ENCODE peak calls at places on chromosome 19, in seven cellular contexts. One of them, this sample, is unnamed.

GRCh38 chr19:24033962-24034342 is 53.0 kb upstream of the ZNF254 start:
- DNase-seq in dorsolateral prefrontal cortex: peak; percentile 51
- DNase-seq in Peyer's patch: peak; percentile 70
- DNase-seq in adrenal gland: peak; percentile 77
- DNase-seq in progenitor cell of endocrine pancreas: no peak
- DNase-seq in WTC11: no peak
- DNase-seq in neural crest cell: peak; percentile 20
- DNase-seq in this sample: peak; percentile 43

GRCh38 chr19:7540761-7541480 is 5.4 kb downstream of the PNPLA6 start:
- DNase-seq in neural crest cell: no peak
- DNase-seq in Peyer's patch: no peak
- DNase-seq in dorsolateral prefrontal cortex: no peak
- DNase-seq in progenitor cell of endocrine pancreas: no peak
- DNase-seq in adrenal gland: no peak
- DNase-seq in WTC11: peak; percentile 89
- DNase-seq in this sample: no peak

GRCh38 chr19:13978721-13979191 is 26.4 kb downstream of the DCAF15 start:
- DNase-seq in adrenal gland: no peak
- DNase-seq in neural crest cell: peak; percentile 21
- DNase-seq in WTC11: no peak
- DNase-seq in progenitor cell of endocrine pancreas: no peak
- DNase-seq in dorsolateral prefrontal cortex: no peak
- DNase-seq in Peyer's patch: no peak
- DNase-seq in this sample: no peak

GRCh38 chr19:46009530-46010510 is 13.0 kb downstream of the PGLYRP1 start:
- DNase-seq in neural crest cell: peak; percentile 77
- DNase-seq in dorsolateral prefrontal cortex: peak; percentile 79
- DNase-seq in adrenal gland: peak; percentile 70
- DNase-seq in Peyer's patch: peak; percentile 84
- DNase-seq in WTC11: peak; percentile 89
- DNase-seq in progenitor cell of endocrine pancreas: peak; percentile 61
- DNase-seq in this sample: peak; percentile 83

GRCh38 chr19:14368011-14368513 is 13.2 kb upstream of the ADGRE5 start:
- DNase-seq in progenitor cell of endocrine pancreas: no peak
- DNase-seq in dorsolateral prefrontal cortex: no peak
- DNase-seq in Peyer's patch: no peak
- DNase-seq in neural crest cell: no peak
- DNase-seq in adrenal gland: no peak
- DNase-seq in WTC11: no peak
- DNase-seq in this sample: no peak

GRCh38 chr19:38035515-38036495 is 128.8 kb downstream of the SIPA1L3 start:
- DNase-seq in neural crest cell: no peak
- DNase-seq in dorsolateral prefrontal cortex: no peak
- DNase-seq in progenitor cell of endocrine pancreas: no peak
- DNase-seq in adrenal gland: peak; percentile 30
- DNase-seq in Peyer's patch: no peak
- DNase-seq in WTC11: no peak
- DNase-seq in this sample: no peak

GRCh38 chr19:3670796-3671679 is 29.2 kb downstream of the PIP5K1C start:
- DNase-seq in dorsolateral prefrontal cortex: no peak
- DNase-seq in progenitor cell of endocrine pancreas: no peak
- DNase-seq in adrenal gland: peak; percentile 75
- DNase-seq in neural crest cell: no peak
- DNase-seq in WTC11: no peak
- DNase-seq in Peyer's patch: peak; percentile 71
- DNase-seq in this sample: peak; percentile 53

GRCh38 chr19:8307400-8307964 is 676 bp downstream of the CD320 start:
- DNase-seq in adrenal gland: peak; percentile 36
- DNase-seq in neural crest cell: no peak
- DNase-seq in dorsolateral prefrontal cortex: peak; percentile 40
- DNase-seq in WTC11: peak; percentile 21
- DNase-seq in Peyer's patch: no peak
- DNase-seq in progenitor cell of endocrine pancreas: peak; percentile 9
- DNase-seq in this sample: peak; percentile 21

GRCh38 chr19:36213793-36214387 is 575 bp downstream of the ZNF565 start:
- DNase-seq in Peyer's patch: no peak
- DNase-seq in adrenal gland: peak; percentile 69
- DNase-seq in neural crest cell: no peak
- DNase-seq in WTC11: no peak
- DNase-seq in dorsolateral prefrontal cortex: peak; percentile 46
- DNase-seq in progenitor cell of endocrine pancreas: no peak
- DNase-seq in this sample: peak; percentile 26

GRCh38 chr19:45972944-45973525 is 630 bp downstream of the NOVA2 start:
- DNase-seq in neural crest cell: no peak
- DNase-seq in Peyer's patch: no peak
- DNase-seq in adrenal gland: no peak
- DNase-seq in WTC11: peak; percentile 32
- DNase-seq in dorsolateral prefrontal cortex: no peak
- DNase-seq in progenitor cell of endocrine pancreas: no peak
- DNase-seq in this sample: no peak

GRCh38 chr19:14370169-14370998 is 10.9 kb upstream of the ADGRE5 start:
- DNase-seq in adrenal gland: no peak
- DNase-seq in Peyer's patch: peak; percentile 83
- DNase-seq in progenitor cell of endocrine pancreas: no peak
- DNase-seq in neural crest cell: no peak
- DNase-seq in WTC11: no peak
- DNase-seq in dorsolateral prefrontal cortex: no peak
- DNase-seq in this sample: no peak

GRCh38 chr19:50819636-50820035 is 4.0 kb downstream of the KLK1 start:
- DNase-seq in dorsolateral prefrontal cortex: no peak
- DNase-seq in Peyer's patch: no peak
- DNase-seq in progenitor cell of endocrine pancreas: no peak
- DNase-seq in WTC11: no peak
- DNase-seq in neural crest cell: no peak
- DNase-seq in adrenal gland: no peak
- DNase-seq in this sample: no peak

GRCh38 chr19:8302357-8302691 is 5.8 kb downstream of the CD320 start:
- DNase-seq in Peyer's patch: peak; percentile 51
- DNase-seq in WTC11: peak; percentile 6
- DNase-seq in neural crest cell: peak; percentile 0
- DNase-seq in adrenal gland: peak; percentile 85
- DNase-seq in progenitor cell of endocrine pancreas: peak; percentile 5
- DNase-seq in dorsolateral prefrontal cortex: peak; percentile 43
- DNase-seq in this sample: peak; percentile 21

GRCh38 chr19:50419580-50420035 is 870 bp downstream of the SPIB start:
- DNase-seq in WTC11: peak; percentile 54
- DNase-seq in Peyer's patch: peak; percentile 74
- DNase-seq in neural crest cell: no peak
- DNase-seq in progenitor cell of endocrine pancreas: no peak
- DNase-seq in dorsolateral prefrontal cortex: no peak
- DNase-seq in adrenal gland: no peak
- DNase-seq in this sample: no peak

GRCh38 chr19:35266904-35267817 is 1.6 kb upstream of the USF2 start:
- DNase-seq in dorsolateral prefrontal cortex: peak; percentile 64
- DNase-seq in adrenal gland: peak; percentile 68
- DNase-seq in Peyer's patch: peak; percentile 73
- DNase-seq in progenitor cell of endocrine pancreas: no peak
- DNase-seq in neural crest cell: peak; percentile 34
- DNase-seq in WTC11: peak; percentile 42
- DNase-seq in this sample: no peak

GRCh38 chr19:37361994-37362393 is 8.9 kb upstream of the ZNF527 start:
- DNase-seq in progenitor cell of endocrine pancreas: no peak
- DNase-seq in dorsolateral prefrontal cortex: no peak
- DNase-seq in WTC11: no peak
- DNase-seq in neural crest cell: no peak
- DNase-seq in adrenal gland: no peak
- DNase-seq in Peyer's patch: no peak
- DNase-seq in this sample: no peak

GRCh38 chr19:12482505-12482886 is 2.1 kb downstream of the ZNF709 start:
- DNase-seq in WTC11: no peak
- DNase-seq in dorsolateral prefrontal cortex: no peak
- DNase-seq in adrenal gland: no peak
- DNase-seq in Peyer's patch: no peak
- DNase-seq in neural crest cell: no peak
- DNase-seq in progenitor cell of endocrine pancreas: no peak
- DNase-seq in this sample: no peak

GRCh38 chr19:14383898-14384669 is 2.8 kb downstream of the ADGRE5 start:
- DNase-seq in dorsolateral prefrontal cortex: peak; percentile 66
- DNase-seq in adrenal gland: peak; percentile 64
- DNase-seq in progenitor cell of endocrine pancreas: no peak
- DNase-seq in neural crest cell: no peak
- DNase-seq in WTC11: no peak
- DNase-seq in Peyer's patch: peak; percentile 75
- DNase-seq in this sample: no peak

GRCh38 chr19:40662925-40663711 is 27.3 kb downstream of the NUMBL start:
- DNase-seq in adrenal gland: peak; percentile 90
- DNase-seq in progenitor cell of endocrine pancreas: peak; percentile 90
- DNase-seq in dorsolateral prefrontal cortex: peak; percentile 90
- DNase-seq in WTC11: peak; percentile 95
- DNase-seq in neural crest cell: peak; percentile 96
- DNase-seq in Peyer's patch: peak; percentile 97
- DNase-seq in this sample: peak; percentile 85
- TF ChIP-seq CTCF in adrenal gland: peak; percentile 95
- TF ChIP-seq CTCF in progenitor cell of endocrine pancreas: peak; percentile 97
- TF ChIP-seq CTCF in dorsolateral prefrontal cortex: peak; percentile 99
- TF ChIP-seq CTCF in WTC11: peak; percentile 97
- TF ChIP-seq CTCF in neural crest cell: peak; percentile 98
- TF ChIP-seq CTCF in Peyer's patch: peak; percentile 99
- TF ChIP-seq CTCF in this sample: no peak

GRCh38 chr19:27774827-27775226 is 1438.1 kb downstream of the UQCRFS1 start:
- DNase-seq in Peyer's patch: no peak
- DNase-seq in progenitor cell of endocrine pancreas: no peak
- DNase-seq in adrenal gland: no peak
- DNase-seq in WTC11: peak; percentile 42
- DNase-seq in neural crest cell: no peak
- DNase-seq in dorsolateral prefrontal cortex: no peak
- DNase-seq in this sample: no peak
- TF ChIP-seq CTCF in Peyer's patch: no peak
- TF ChIP-seq CTCF in progenitor cell of endocrine pancreas: no peak
- TF ChIP-seq CTCF in adrenal gland: no peak
- TF ChIP-seq CTCF in WTC11: peak; percentile 4
- TF ChIP-seq CTCF in neural crest cell: no peak
- TF ChIP-seq CTCF in dorsolateral prefrontal cortex: no peak
- TF ChIP-seq CTCF in this sample: no peak

GRCh38 chr19:531753-532571 is at the start of gene CDC34:
- DNase-seq in WTC11: no peak
- DNase-seq in neural crest cell: no peak
- DNase-seq in progenitor cell of endocrine pancreas: no peak
- DNase-seq in Peyer's patch: no peak
- DNase-seq in dorsolateral prefrontal cortex: no peak
- DNase-seq in adrenal gland: no peak
- DNase-seq in this sample: no peak

GRCh38 chr19:533485-534058 is 2.0 kb downstream of the CDC34 start:
- DNase-seq in WTC11: no peak
- DNase-seq in neural crest cell: no peak
- DNase-seq in progenitor cell of endocrine pancreas: no peak
- DNase-seq in dorsolateral prefrontal cortex: no peak
- DNase-seq in adrenal gland: no peak
- DNase-seq in Peyer's patch: no peak
- DNase-seq in this sample: no peak

GRCh38 chr19:531009-531752 is 379 bp upstream of the CDC34 start:
- DNase-seq in progenitor cell of endocrine pancreas: peak; percentile 92
- DNase-seq in Peyer's patch: peak; percentile 91
- DNase-seq in WTC11: peak; percentile 82
- DNase-seq in neural crest cell: peak; percentile 84
- DNase-seq in adrenal gland: peak; percentile 79
- DNase-seq in dorsolateral prefrontal cortex: peak; percentile 75
- DNase-seq in this sample: no peak

GRCh38 chr19:534088-534487 is 2.5 kb downstream of the CDC34 start:
- DNase-seq in WTC11: no peak
- DNase-seq in dorsolateral prefrontal cortex: no peak
- DNase-seq in Peyer's patch: no peak
- DNase-seq in neural crest cell: no peak
- DNase-seq in adrenal gland: no peak
- DNase-seq in progenitor cell of endocrine pancreas: no peak
- DNase-seq in this sample: no peak

DNA sequence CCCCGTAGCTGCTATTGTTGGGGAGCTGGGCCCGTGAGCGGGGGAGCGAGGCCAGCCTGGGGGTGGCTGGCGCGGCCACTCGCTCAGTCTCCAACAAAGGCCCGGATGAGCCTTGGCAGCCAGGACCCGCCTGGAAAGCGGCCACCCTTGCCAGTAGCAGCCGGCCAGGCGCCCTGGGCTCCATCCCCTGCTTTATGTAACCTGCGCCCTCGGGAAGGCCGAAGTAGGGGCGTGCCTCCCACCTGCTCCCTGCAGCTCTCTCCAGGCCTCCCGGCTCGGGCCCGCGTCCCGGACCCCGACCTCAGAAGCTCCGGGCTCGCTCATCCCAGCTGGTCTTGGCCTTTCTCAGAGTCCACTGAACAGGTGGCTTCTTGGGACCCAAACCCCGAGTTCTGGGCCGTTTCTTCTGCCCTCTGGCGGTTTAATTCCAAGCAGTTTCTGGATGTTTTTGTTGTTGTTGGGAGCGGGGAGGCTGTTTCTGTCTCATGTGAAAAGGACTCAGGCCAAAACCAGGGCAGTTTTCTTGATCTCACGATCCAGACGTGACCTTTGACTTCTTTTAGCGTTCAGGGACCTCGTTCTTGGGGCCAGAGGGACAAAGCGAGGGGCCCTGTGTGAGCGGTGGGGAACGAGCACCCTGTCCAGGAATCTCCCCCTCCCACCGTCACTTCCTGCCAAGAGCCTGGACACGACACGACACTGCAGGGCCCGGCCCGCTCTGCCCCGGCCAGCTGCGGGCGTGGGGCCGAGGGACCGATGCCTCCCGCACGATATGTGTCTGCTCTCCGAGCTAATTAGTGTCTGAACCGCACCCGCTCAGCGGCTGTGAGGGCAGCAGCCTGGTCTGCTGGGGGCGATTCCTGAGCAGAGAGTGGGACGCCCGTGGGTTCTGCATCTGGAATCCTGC is 1.3 kb downstream of the CDC34 start:
- DNase-seq in progenitor cell of endocrine pancreas: no peak
- DNase-seq in neural crest cell: peak; percentile 57
- DNase-seq in dorsolateral prefrontal cortex: peak; percentile 82
- DNase-seq in adrenal gland: peak; percentile 88
- DNase-seq in Peyer's patch: peak; percentile 71
- DNase-seq in WTC11: peak; percentile 63
- DNase-seq in this sample: no peak
- TF ChIP-seq CTCF in progenitor cell of endocrine pancreas: peak; percentile 59
- TF ChIP-seq CTCF in neural crest cell: peak; percentile 62
- TF ChIP-seq CTCF in dorsolateral prefrontal cortex: peak; percentile 58
- TF ChIP-seq CTCF in adrenal gland: peak; percentile 15
- TF ChIP-seq CTCF in Peyer's patch: peak; percentile 17
- TF ChIP-seq CTCF in WTC11: no peak
- TF ChIP-seq CTCF in this sample: no peak

DNA sequence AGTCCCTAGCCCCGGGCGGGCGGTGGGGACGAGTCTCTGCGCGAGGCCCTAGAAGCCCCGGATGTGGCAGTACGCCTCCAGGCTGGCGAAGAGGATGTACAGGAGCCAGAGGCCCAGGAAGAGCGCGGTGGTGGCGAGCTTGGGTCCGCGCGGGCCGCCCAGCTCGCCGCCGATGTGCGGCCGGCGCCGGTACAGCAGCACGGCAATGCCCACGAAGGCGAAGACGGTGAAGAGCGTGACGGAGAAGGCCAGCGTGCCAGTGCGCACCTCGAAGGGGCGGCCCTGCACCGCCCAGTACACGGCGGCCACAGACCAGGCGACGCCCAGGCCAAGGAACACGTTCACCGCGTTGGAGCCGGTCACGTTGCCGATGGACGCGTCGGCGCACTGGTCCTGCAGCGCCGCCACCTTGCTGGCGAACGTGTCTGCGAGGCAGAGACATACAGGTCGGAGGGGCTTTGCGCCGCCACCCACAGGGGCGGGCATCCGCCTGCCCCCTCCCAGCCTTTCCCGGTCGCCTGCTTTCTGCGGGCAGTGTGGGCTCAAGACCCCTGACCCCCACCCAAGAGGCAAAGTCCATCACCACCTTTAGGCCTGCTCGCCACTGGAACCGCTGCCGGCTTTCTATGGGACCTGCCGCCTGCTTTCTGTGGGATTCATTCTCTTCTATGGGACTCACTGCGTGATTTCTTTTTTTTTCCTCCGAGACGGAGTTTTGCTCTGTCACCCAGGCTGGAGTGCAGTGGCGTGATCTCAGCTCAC is 10.9 kb upstream of the MEIS3 start:
- DNase-seq in WTC11: peak; percentile 70
- DNase-seq in dorsolateral prefrontal cortex: no peak
- DNase-seq in progenitor cell of endocrine pancreas: peak; percentile 43
- DNase-seq in adrenal gland: peak; percentile 56
- DNase-seq in Peyer's patch: peak; percentile 73
- DNase-seq in neural crest cell: no peak
- DNase-seq in this sample: no peak
- TF ChIP-seq CTCF in WTC11: no peak
- TF ChIP-seq CTCF in dorsolateral prefrontal cortex: no peak
- TF ChIP-seq CTCF in progenitor cell of endocrine pancreas: peak; percentile 42
- TF ChIP-seq CTCF in adrenal gland: peak; percentile 21
- TF ChIP-seq CTCF in Peyer's patch: no peak
- TF ChIP-seq CTCF in neural crest cell: peak; percentile 46
- TF ChIP-seq CTCF in this sample: no peak

This sample was measured in omental fat pad.